ENCODE peak calls at places on chromosomes 2 and 18, in eight cellular contexts. One of them, this sample, is unnamed.

GRCh38 chr2:152336103-152336853 is 1.3 kb downstream of the FMNL2 start:
- DNase-seq in fibroblast of lung: peak
- DNase-seq in stomach: peak
- DNase-seq in Peyer's patch: no peak
- DNase-seq in astrocyte of the cerebellum: no peak
- DNase-seq in PC-3: peak
- DNase-seq in tibial nerve: peak
- DNase-seq in ovary: peak
- DNase-seq in this sample: peak

GRCh38 chr2:102082591-102083586 is 59.7 kb upstream of the IL1R1 start:
- DNase-seq in fibroblast of lung: peak
- DNase-seq in stomach: no peak
- DNase-seq in Peyer's patch: no peak
- DNase-seq in astrocyte of the cerebellum: peak
- DNase-seq in PC-3: peak
- DNase-seq in tibial nerve: peak
- DNase-seq in ovary: no peak
- DNase-seq in this sample: peak

GRCh38 chr18:33934258-33934657 is 290.5 kb downstream of the NOL4 start:
- DNase-seq in fibroblast of lung: no peak
- DNase-seq in stomach: no peak
- DNase-seq in Peyer's patch: no peak
- DNase-seq in astrocyte of the cerebellum: no peak
- DNase-seq in PC-3: no peak
- DNase-seq in tibial nerve: no peak
- DNase-seq in ovary: no peak
- DNase-seq in this sample: no peak

GRCh38 chr2:128313076-128313836 is 5.4 kb downstream of the HS6ST1 start:
- DNase-seq in fibroblast of lung: no peak
- DNase-seq in stomach: peak
- DNase-seq in Peyer's patch: peak
- DNase-seq in astrocyte of the cerebellum: no peak
- DNase-seq in PC-3: peak
- DNase-seq in tibial nerve: no peak
- DNase-seq in ovary: peak
- DNase-seq in this sample: peak

GRCh38 chr18:8661754-8662573 is 43.4 kb upstream of the MTCL1 start:
- DNase-seq in fibroblast of lung: peak
- DNase-seq in stomach: peak
- DNase-seq in Peyer's patch: no peak
- DNase-seq in astrocyte of the cerebellum: peak
- DNase-seq in PC-3: peak
- DNase-seq in tibial nerve: no peak
- DNase-seq in ovary: no peak
- DNase-seq in this sample: peak

GRCh38 chr2:120312861-120313694 is 32.9 kb upstream of the INHBB start:
- DNase-seq in fibroblast of lung: peak
- DNase-seq in stomach: peak
- DNase-seq in Peyer's patch: peak
- DNase-seq in astrocyte of the cerebellum: peak
- DNase-seq in PC-3: peak
- DNase-seq in tibial nerve: peak
- DNase-seq in ovary: peak
- DNase-seq in this sample: peak

GRCh38 chr2:58762176-58762781 is 521.2 kb upstream of the FANCL start:
- DNase-seq in fibroblast of lung: peak
- DNase-seq in stomach: peak
- DNase-seq in Peyer's patch: peak
- DNase-seq in astrocyte of the cerebellum: peak
- DNase-seq in PC-3: peak
- DNase-seq in tibial nerve: peak
- DNase-seq in ovary: peak
- DNase-seq in this sample: peak

GRCh38 chr2:68295523-68295922 is 24.2 kb downstream of the CNRIP1 start:
- DNase-seq in fibroblast of lung: no peak
- DNase-seq in stomach: no peak
- DNase-seq in Peyer's patch: no peak
- DNase-seq in astrocyte of the cerebellum: no peak
- DNase-seq in PC-3: no peak
- DNase-seq in tibial nerve: no peak
- DNase-seq in ovary: no peak
- DNase-seq in this sample: no peak

GRCh38 chr2:189232759-189233406 is 53.3 kb upstream of the COL5A2 start:
- DNase-seq in fibroblast of lung: no peak
- DNase-seq in stomach: no peak
- DNase-seq in Peyer's patch: no peak
- DNase-seq in astrocyte of the cerebellum: no peak
- DNase-seq in PC-3: no peak
- DNase-seq in tibial nerve: no peak
- DNase-seq in ovary: no peak
- DNase-seq in this sample: peak

GRCh38 chr2:216849987-216850386 is 9.9 kb downstream of the TNP1 start:
- DNase-seq in fibroblast of lung: no peak
- DNase-seq in stomach: peak
- DNase-seq in Peyer's patch: no peak
- DNase-seq in astrocyte of the cerebellum: no peak
- DNase-seq in PC-3: peak
- DNase-seq in tibial nerve: peak
- DNase-seq in ovary: no peak
- DNase-seq in this sample: peak

GRCh38 chr2:101723366-101724112 is 26.0 kb downstream of the MAP4K4 start:
- DNase-seq in fibroblast of lung: no peak
- DNase-seq in stomach: no peak
- DNase-seq in Peyer's patch: no peak
- DNase-seq in astrocyte of the cerebellum: no peak
- DNase-seq in PC-3: no peak
- DNase-seq in tibial nerve: no peak
- DNase-seq in ovary: no peak
- DNase-seq in this sample: no peak

GRCh38 chr2:26457695-26458364 is 20.1 kb downstream of the OTOF start:
- DNase-seq in fibroblast of lung: no peak
- DNase-seq in stomach: no peak
- DNase-seq in Peyer's patch: no peak
- DNase-seq in astrocyte of the cerebellum: no peak
- DNase-seq in PC-3: no peak
- DNase-seq in tibial nerve: no peak
- DNase-seq in ovary: peak
- DNase-seq in this sample: no peak

GRCh38 chr2:186653511-186653910 is 40.3 kb upstream of the FAM171B start:
- DNase-seq in fibroblast of lung: no peak
- DNase-seq in stomach: no peak
- DNase-seq in Peyer's patch: no peak
- DNase-seq in astrocyte of the cerebellum: no peak
- DNase-seq in PC-3: no peak
- DNase-seq in tibial nerve: no peak
- DNase-seq in ovary: no peak
- DNase-seq in this sample: no peak

GRCh38 chr18:77065221-77065981 is 67.2 kb downstream of the MBP start:
- DNase-seq in fibroblast of lung: peak
- DNase-seq in stomach: peak
- DNase-seq in Peyer's patch: peak
- DNase-seq in astrocyte of the cerebellum: peak
- DNase-seq in PC-3: peak
- DNase-seq in tibial nerve: peak
- DNase-seq in ovary: no peak
- DNase-seq in this sample: peak

GRCh38 chr2:179675435-179675834 is 186.0 kb downstream of the ZNF385B start:
- DNase-seq in fibroblast of lung: no peak
- DNase-seq in stomach: no peak
- DNase-seq in Peyer's patch: no peak
- DNase-seq in astrocyte of the cerebellum: no peak
- DNase-seq in PC-3: peak
- DNase-seq in tibial nerve: no peak
- DNase-seq in ovary: no peak
- DNase-seq in this sample: no peak

GRCh38 chr2:2286592-2286991 is 44.5 kb downstream of the MYT1L start:
- DNase-seq in fibroblast of lung: no peak
- DNase-seq in stomach: no peak
- DNase-seq in Peyer's patch: no peak
- DNase-seq in astrocyte of the cerebellum: no peak
- DNase-seq in PC-3: no peak
- DNase-seq in tibial nerve: no peak
- DNase-seq in ovary: no peak
- DNase-seq in this sample: no peak

GRCh38 chr2:20212871-20213503 is 11.9 kb downstream of the SDC1 start:
- DNase-seq in fibroblast of lung: no peak
- DNase-seq in stomach: peak
- DNase-seq in Peyer's patch: no peak
- DNase-seq in astrocyte of the cerebellum: no peak
- DNase-seq in PC-3: peak
- DNase-seq in tibial nerve: no peak
- DNase-seq in ovary: peak
- DNase-seq in this sample: no peak

GRCh38 chr2:196168181-196168580 is 3.2 kb downstream of the STK17B start:
- DNase-seq in fibroblast of lung: peak
- DNase-seq in stomach: no peak
- DNase-seq in Peyer's patch: no peak
- DNase-seq in astrocyte of the cerebellum: no peak
- DNase-seq in PC-3: peak
- DNase-seq in tibial nerve: no peak
- DNase-seq in ovary: no peak
- DNase-seq in this sample: peak

GRCh38 chr2:215885621-215886020 is 127.7 kb downstream of the MREG start:
- DNase-seq in fibroblast of lung: no peak
- DNase-seq in stomach: no peak
- DNase-seq in Peyer's patch: no peak
- DNase-seq in astrocyte of the cerebellum: no peak
- DNase-seq in PC-3: no peak
- DNase-seq in tibial nerve: no peak
- DNase-seq in ovary: no peak
- DNase-seq in this sample: peak

GRCh38 chr2:58899692-58900091 is 658.6 kb upstream of the FANCL start:
- DNase-seq in fibroblast of lung: peak
- DNase-seq in stomach: no peak
- DNase-seq in Peyer's patch: no peak
- DNase-seq in astrocyte of the cerebellum: no peak
- DNase-seq in PC-3: no peak
- DNase-seq in tibial nerve: no peak
- DNase-seq in ovary: no peak
- DNase-seq in this sample: no peak

GRCh38 chr2:15048000-15048399 is 415.5 kb downstream of the LRATD1 start:
- DNase-seq in fibroblast of lung: no peak
- DNase-seq in stomach: no peak
- DNase-seq in Peyer's patch: no peak
- DNase-seq in astrocyte of the cerebellum: no peak
- DNase-seq in PC-3: no peak
- DNase-seq in tibial nerve: no peak
- DNase-seq in ovary: no peak
- DNase-seq in this sample: no peak

GRCh38 chr2:133492719-133493366 is 75.4 kb downstream of the NCKAP5 start:
- DNase-seq in fibroblast of lung: no peak
- DNase-seq in stomach: no peak
- DNase-seq in Peyer's patch: no peak
- DNase-seq in astrocyte of the cerebellum: no peak
- DNase-seq in PC-3: no peak
- DNase-seq in tibial nerve: no peak
- DNase-seq in ovary: no peak
- DNase-seq in this sample: no peak

GRCh38 chr2:98710709-98711108 is 20.2 kb downstream of the MGAT4A start:
- DNase-seq in fibroblast of lung: no peak
- DNase-seq in stomach: no peak
- DNase-seq in Peyer's patch: no peak
- DNase-seq in astrocyte of the cerebellum: no peak
- DNase-seq in PC-3: no peak
- DNase-seq in tibial nerve: no peak
- DNase-seq in ovary: no peak
- DNase-seq in this sample: no peak

DNA sequence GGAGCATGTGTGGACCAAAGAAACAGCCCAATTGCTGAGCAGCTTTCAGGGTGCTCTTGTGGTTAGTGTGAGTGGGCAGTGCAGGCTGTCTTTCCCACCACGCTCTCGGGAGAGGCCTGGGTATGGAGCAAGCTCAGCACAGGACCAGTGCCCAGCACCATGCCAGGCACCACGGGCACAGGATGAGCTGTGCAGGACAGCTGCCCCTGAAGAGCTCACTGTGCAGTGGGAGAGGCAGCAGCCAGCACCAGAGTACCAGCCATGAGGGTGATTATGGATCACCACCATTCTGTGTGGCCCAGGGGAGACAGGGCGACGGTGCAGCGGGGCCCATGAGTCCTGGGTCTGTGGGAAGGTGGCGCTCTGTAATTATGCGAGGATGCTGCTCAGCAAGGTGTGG is 29.7 kb upstream of the FAHD2A start:
- DNase-seq in fibroblast of lung: no peak
- DNase-seq in stomach: no peak
- DNase-seq in Peyer's patch: no peak
- DNase-seq in astrocyte of the cerebellum: no peak
- DNase-seq in PC-3: no peak
- DNase-seq in tibial nerve: no peak
- DNase-seq in ovary: peak
- DNase-seq in this sample: no peak
- TF ChIP-seq CTCF in fibroblast of lung: no peak
- TF ChIP-seq CTCF in stomach: no peak
- TF ChIP-seq CTCF in Peyer's patch: no peak
- TF ChIP-seq CTCF in astrocyte of the cerebellum: no peak
- TF ChIP-seq CTCF in PC-3: no peak
- TF ChIP-seq CTCF in tibial nerve: no peak
- TF ChIP-seq CTCF in ovary: no peak
- TF ChIP-seq CTCF in this sample: no peak

GRCh38 chr2:44936715-44937687 is 4.5 kb upstream of the SIX3 start:
- DNase-seq in fibroblast of lung: no peak
- DNase-seq in stomach: no peak
- DNase-seq in Peyer's patch: no peak
- DNase-seq in astrocyte of the cerebellum: no peak
- DNase-seq in PC-3: no peak
- DNase-seq in tibial nerve: no peak
- DNase-seq in ovary: no peak
- DNase-seq in this sample: no peak
- H3K4me3 ChIP-seq in fibroblast of lung: no peak
- H3K4me3 ChIP-seq in stomach: no peak
- H3K4me3 ChIP-seq in Peyer's patch: no peak
- H3K4me3 ChIP-seq in astrocyte of the cerebellum: no peak
- H3K4me3 ChIP-seq in PC-3: no peak
- H3K4me3 ChIP-seq in tibial nerve: no peak
- H3K4me3 ChIP-seq in ovary: no peak
- H3K4me3 ChIP-seq in this sample: no peak

DNA sequence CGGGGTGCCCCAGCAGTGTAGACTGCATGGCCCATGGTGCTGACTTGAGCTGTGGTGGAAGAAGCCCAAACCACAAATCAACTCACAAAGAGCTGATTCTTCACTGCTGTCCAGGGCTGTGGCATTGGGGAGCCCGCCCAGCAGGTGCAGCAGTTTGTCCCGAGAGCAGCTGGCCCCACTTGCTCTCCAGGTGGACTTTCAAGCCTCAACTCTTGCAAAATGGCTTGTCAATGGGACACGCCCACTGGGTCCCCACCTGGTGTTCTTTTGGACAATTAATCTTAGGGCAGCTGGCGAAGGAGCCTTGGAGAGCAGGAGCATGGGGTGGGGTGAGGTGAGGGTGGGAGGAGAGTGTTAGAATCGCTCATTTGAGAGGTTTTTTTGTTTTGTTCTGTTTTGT is 117.9 kb downstream of the MYCN start:
- DNase-seq in fibroblast of lung: no peak
- DNase-seq in stomach: no peak
- DNase-seq in Peyer's patch: no peak
- DNase-seq in astrocyte of the cerebellum: no peak
- DNase-seq in PC-3: no peak
- DNase-seq in tibial nerve: no peak
- DNase-seq in ovary: no peak
- DNase-seq in this sample: no peak
- TF ChIP-seq CTCF in fibroblast of lung: no peak
- TF ChIP-seq CTCF in stomach: no peak
- TF ChIP-seq CTCF in Peyer's patch: no peak
- TF ChIP-seq CTCF in astrocyte of the cerebellum: no peak
- TF ChIP-seq CTCF in PC-3: no peak
- TF ChIP-seq CTCF in tibial nerve: no peak
- TF ChIP-seq CTCF in ovary: no peak
- TF ChIP-seq CTCF in this sample: no peak

GRCh38 chr2:46041434-46041833 is 255.8 kb upstream of the EPAS1 start:
- DNase-seq in fibroblast of lung: peak
- DNase-seq in stomach: no peak
- DNase-seq in Peyer's patch: no peak
- DNase-seq in astrocyte of the cerebellum: no peak
- DNase-seq in PC-3: peak
- DNase-seq in tibial nerve: no peak
- DNase-seq in ovary: no peak
- DNase-seq in this sample: no peak
- H3K4me3 ChIP-seq in fibroblast of lung: no peak
- H3K4me3 ChIP-seq in stomach: no peak
- H3K4me3 ChIP-seq in Peyer's patch: no peak
- H3K4me3 ChIP-seq in astrocyte of the cerebellum: no peak
- H3K4me3 ChIP-seq in PC-3: no peak
- H3K4me3 ChIP-seq in tibial nerve: no peak
- H3K4me3 ChIP-seq in ovary: no peak
- H3K4me3 ChIP-seq in this sample: no peak

This sample was measured in cardiac fibroblast.